ENCODE peak calls at places on chromosomes 3 and 15, in seven cellular contexts. E, I, X, W, J, R and T are unnamed samples.

GRCh38 chr3:155805204-155805801 is 775 bp downstream of the C3orf33 start:
- DNase-seq in R (peak; percentile 28), X (no peak), J (no peak), I (no peak), E (peak; percentile 69), W (peak; percentile 4), T (no peak)

GRCh38 chr15:98667521-98668179 is 19.3 kb downstream of the IGF1R start:
- DNase-seq in W (no peak), E (no peak), X (peak; percentile 84), R (no peak), I (no peak), J (no peak), T (no peak)

GRCh38 chr3:59480486-59480995 is 430.7 kb upstream of the CFAP20DC start:
- DNase-seq in J (peak; percentile 58), W (no peak), E (no peak), X (no peak), R (peak; percentile 40), I (no peak), T (no peak)

GRCh38 chr15:90160781-90161727 is 40.1 kb upstream of the SEMA4B start:
- DNase-seq in X (peak; percentile 59), W (no peak), R (no peak), J (no peak), E (peak; percentile 85), I (no peak), T (no peak)

GRCh38 chr3:24646790-24647189 is 152.1 kb upstream of the THRB start:
- DNase-seq in E (no peak), W (no peak), J (no peak), X (no peak), I (no peak), R (no peak), T (no peak)

GRCh38 chr3:134904333-134904771 is 109.3 kb downstream of the EPHB1 start:
- DNase-seq in E (no peak), R (no peak), J (no peak), W (no peak), I (no peak), X (no peak), T (no peak)

GRCh38 chr3:128549283-128550112 is 56.5 kb upstream of the GATA2 start:
- DNase-seq in X (no peak), J (peak; percentile 36), R (peak; percentile 98), I (no peak), W (no peak), E (peak; percentile 83), T (peak; percentile 7)

GRCh38 chr15:81106560-81106959 is 27.5 kb upstream of the CFAP161 start:
- DNase-seq in E (peak; percentile 62), J (peak; percentile 63), R (peak; percentile 83), W (no peak), X (peak; percentile 82), I (no peak), T (no peak)

GRCh38 chr15:65184305-65184943 is 718 bp downstream of the CLPX start:
- DNase-seq in J (no peak), I (no peak), E (peak; percentile 67), W (peak; percentile 10), X (peak; percentile 87), R (peak; percentile 55), T (no peak)

GRCh38 chr3:153688541-153689120 is 432.6 kb upstream of the ARHGEF26 start:
- DNase-seq in W (no peak), X (no peak), E (no peak), J (no peak), R (no peak), I (no peak), T (no peak)
- TF ChIP-seq CTCF in W (no peak), X (no peak), E (no peak), J (no peak), R (no peak), I (no peak), T (no peak)

GRCh38 chr3:46360904-46361303 is 7.0 kb downstream of the CCR2 start:
- DNase-seq in R (no peak), W (no peak), J (no peak), E (no peak), X (peak; percentile 60), I (no peak), T (no peak)
- TF ChIP-seq CTCF in R (no peak), W (no peak), J (no peak), E (no peak), X (peak; percentile 38), I (no peak), T (no peak)

GRCh38 chr3:169564883-169565282 is 98.6 kb downstream of the MECOM start:
- DNase-seq in R (no peak), E (peak; percentile 16), I (no peak), W (no peak), J (no peak), X (no peak), T (no peak)
- TF ChIP-seq CTCF in R (peak; percentile 27), E (peak; percentile 65), I (no peak), W (no peak), J (no peak), X (peak; percentile 63), T (no peak)

DNA sequence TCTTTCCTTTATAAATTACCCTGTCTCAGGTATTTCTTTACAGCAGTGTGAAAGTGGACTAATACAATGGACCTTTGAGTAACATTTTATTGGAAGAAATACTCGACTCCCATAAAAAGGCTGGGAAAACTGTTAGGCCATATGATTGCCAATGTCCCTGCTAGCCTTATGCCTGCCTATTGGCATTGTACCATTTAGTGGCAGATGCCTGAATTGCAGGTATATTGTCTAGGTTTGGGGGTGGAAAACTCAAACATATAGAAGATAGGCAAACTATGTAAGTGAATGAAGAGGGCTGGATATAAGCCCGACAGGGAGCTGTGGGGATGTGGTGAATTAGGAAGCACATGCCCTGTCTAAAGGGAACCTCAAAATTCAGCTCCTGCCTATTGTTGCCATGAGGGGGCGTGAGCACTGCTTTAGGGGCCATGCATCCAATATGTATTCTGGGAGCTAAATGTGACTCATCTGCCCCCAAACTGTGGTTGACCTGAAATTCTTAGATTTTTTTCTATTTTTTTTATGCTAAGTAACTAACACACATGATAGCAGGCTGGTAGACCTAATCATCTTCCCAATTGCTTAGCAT is 65.2 kb upstream of the TRA2B start:
- DNase-seq in R (peak; percentile 41), J (no peak), E (peak; percentile 30), W (no peak), X (peak; percentile 78), I (no peak), T (no peak)
- TF ChIP-seq CTCF in R (peak; percentile 45), J (peak; percentile 40), E (peak; percentile 62), W (no peak), X (peak; percentile 77), I (no peak), T (no peak)

GRCh38 chr3:75906555-75907112 is 121.3 kb upstream of the ZNF717 start:
- DNase-seq in E (no peak), W (no peak), J (peak; percentile 18), I (peak; percentile 53), R (no peak), X (peak; percentile 94), T (no peak)
- TF ChIP-seq CTCF in E (no peak), W (no peak), J (peak; percentile 53), I (no peak), R (no peak), X (peak; percentile 68), T (no peak)

GRCh38 chr3:16849795-16850194 is 35.0 kb upstream of the PLCL2 start:
- DNase-seq in J (peak; percentile 8), R (peak; percentile 89), I (no peak), E (no peak), X (no peak), W (no peak), T (no peak)
- TF ChIP-seq CTCF in J (no peak), R (no peak), I (no peak), E (no peak), X (no peak), W (no peak), T (no peak)

GRCh38 chr3:57464801-57465200 is 79.3 kb downstream of the DNAH12 start:
- DNase-seq in J (no peak), W (no peak), R (peak; percentile 14), X (no peak), I (no peak), E (no peak), T (no peak)
- TF ChIP-seq CTCF in J (peak; percentile 23), W (no peak), R (peak; percentile 24), X (peak; percentile 56), I (no peak), E (no peak), T (no peak)

GRCh38 chr3:16249336-16249735 is 15.4 kb downstream of the DPH3 start:
- DNase-seq in E (peak; percentile 27), J (no peak), R (peak; percentile 47), I (no peak), W (no peak), X (peak; percentile 85), T (no peak)
- TF ChIP-seq CTCF in E (no peak), J (peak; percentile 63), R (peak; percentile 51), I (no peak), W (no peak), X (peak; percentile 83), T (no peak)

DNA sequence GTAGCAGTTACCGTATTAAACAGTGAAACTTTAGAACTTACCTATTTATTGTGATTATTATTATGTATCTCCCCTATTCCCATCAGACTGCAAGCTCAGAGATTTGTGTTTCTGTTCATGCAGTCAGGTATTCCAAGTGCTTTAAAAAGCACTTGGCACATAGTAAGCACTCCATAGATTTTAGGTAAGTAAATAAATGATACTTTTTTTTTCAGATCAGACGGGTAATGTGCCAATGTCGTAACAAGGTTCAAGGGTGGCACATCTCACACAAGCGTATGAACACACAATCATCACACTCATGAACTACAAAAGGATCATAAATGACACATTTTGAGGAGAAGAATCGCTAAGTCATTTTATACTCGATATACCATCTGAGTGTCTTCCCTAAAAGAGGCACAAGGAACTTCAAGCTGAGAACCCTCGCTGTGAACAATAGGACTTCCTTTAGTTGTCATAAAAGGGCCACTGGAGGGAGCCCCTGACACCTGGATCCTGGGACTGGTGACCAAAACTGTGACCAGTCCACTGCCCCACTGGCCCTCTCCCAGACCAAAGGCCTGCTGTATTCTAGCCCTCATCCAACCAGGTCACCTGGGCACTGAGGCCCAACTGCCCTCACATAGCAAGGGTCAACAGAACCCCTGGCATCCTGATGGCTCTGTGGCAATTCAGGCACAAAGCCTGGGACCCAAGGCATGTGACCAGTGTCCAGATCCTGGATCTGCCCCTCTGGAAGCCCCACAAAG is 32.1 kb downstream of the KIF9 start:
- DNase-seq in E (peak; percentile 51), X (peak; percentile 83), J (no peak), W (no peak), I (no peak), R (peak; percentile 56), T (no peak)
- TF ChIP-seq CTCF in E (peak; percentile 10), X (peak; percentile 80), J (peak; percentile 40), W (no peak), I (no peak), R (peak; percentile 47), T (no peak)